ENCODE peak calls at places on chromosomes 13 and 19, in five cellular contexts. T, E, S, Q and W are unnamed samples.

GRCh38 chr13:92260363-92260762 is 861.9 kb downstream of the GPC5 start:
- DNase-seq in Q (no peak), S (no peak), T (no peak), E (no peak), W (no peak)

GRCh38 chr19:46818812-46819211 is 30.4 kb upstream of the SLC1A5 start:
- DNase-seq in E (peak; percentile 43), S (no peak), T (peak; percentile 33), Q (no peak), W (no peak)

GRCh38 chr19:12331211-12331941 is 2.1 kb downstream of the ZNF563 start:
- DNase-seq in E (no peak), Q (no peak), T (no peak), S (no peak), W (no peak)

GRCh38 chr13:39605677-39606320 is 2.8 kb upstream of the LHFPL6 start:
- DNase-seq in T (no peak), Q (no peak), S (no peak), E (no peak), W (no peak)

GRCh38 chr13:39498471-39499114 is 104.4 kb downstream of the LHFPL6 start:
- DNase-seq in E (peak; percentile 31), T (no peak), S (peak; percentile 32), Q (no peak), W (no peak)

GRCh38 chr19:58054792-58055482 is 4.1 kb upstream of the ZNF135 start:
- DNase-seq in E (peak; percentile 74), Q (no peak), S (no peak), T (peak; percentile 2), W (no peak)

GRCh38 chr19:50158577-50158976 is 4.5 kb downstream of the IZUMO2 start:
- DNase-seq in E (no peak), T (no peak), S (no peak), Q (no peak), W (no peak)

GRCh38 chr19:45087531-45087930 is 5.4 kb upstream of the PPP1R37 start:
- DNase-seq in T (no peak), S (no peak), E (no peak), Q (no peak), W (no peak)

GRCh38 chr13:22757530-22758120 is 423.2 kb upstream of the SGCG start:
- DNase-seq in S (no peak), Q (no peak), E (no peak), T (peak; percentile 7), W (peak; percentile 5)

GRCh38 chr19:33171222-33171795 is 22.8 kb upstream of the LRP3 start:
- DNase-seq in S (no peak), T (no peak), E (no peak), Q (no peak), W (no peak)

GRCh38 chr13:44471686-44472085 is 98.1 kb downstream of the SERP2 start:
- DNase-seq in Q (no peak), S (no peak), E (no peak), T (peak; percentile 58), W (peak; percentile 64)

GRCh38 chr13:114002771-114003321 is 29.0 kb upstream of the C13orf46 start:
- DNase-seq in T (no peak), Q (no peak), E (no peak), S (no peak), W (no peak)

GRCh38 chr13:44393391-44393790 is 19.8 kb downstream of the SERP2 start:
- DNase-seq in S (no peak), T (no peak), Q (no peak), E (no peak), W (no peak)

GRCh38 chr13:95451656-95452055 is 100.9 kb upstream of the CLDN10 start:
- DNase-seq in E (no peak), S (no peak), T (no peak), Q (no peak), W (no peak)

GRCh38 chr19:958967-959685 is 25.0 kb upstream of the WDR18 start:
- DNase-seq in S (no peak), Q (no peak), E (no peak), T (peak; percentile 67), W (peak; percentile 85)
- H3K18ac ChIP-seq in S (peak overlapping the region; percentile 92), Q (no peak overlapping the region), E (no peak overlapping the region), T (no peak overlapping the region), W (peak overlapping the region; percentile 58)

DNA sequence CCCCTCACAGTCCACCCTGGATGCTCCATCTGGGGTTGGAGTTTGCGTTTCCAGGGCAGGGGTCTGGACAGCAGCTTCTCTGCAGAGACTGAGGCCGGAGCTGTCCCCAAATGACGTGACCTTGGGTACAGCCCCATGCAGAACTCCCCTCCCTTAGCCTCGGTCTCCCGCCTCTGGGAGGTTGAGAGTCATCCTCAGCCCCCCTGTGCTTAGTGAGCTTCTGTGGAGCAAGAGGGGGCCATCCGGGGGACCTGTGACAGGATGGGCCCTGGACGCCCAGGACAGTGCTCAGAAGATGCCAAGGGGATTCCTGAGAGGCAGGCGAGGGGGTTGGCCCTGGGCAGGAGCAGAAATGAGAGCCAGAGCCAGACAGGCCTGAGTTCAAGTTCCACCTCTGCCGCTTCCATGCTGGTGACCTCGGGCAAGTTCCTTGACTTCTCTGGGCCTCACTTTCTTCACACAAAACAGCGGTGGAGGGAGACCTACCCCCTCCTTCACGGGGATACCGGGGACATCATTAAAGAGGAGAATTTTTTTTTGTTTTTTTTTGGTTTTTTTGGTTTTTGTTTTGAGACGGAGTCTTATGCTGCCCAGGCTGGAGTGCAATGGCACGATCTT is 20.3 kb downstream of the SMIM24 start:
- DNase-seq in Q (no peak), E (no peak), T (no peak), S (no peak), W (no peak)
- H3K18ac ChIP-seq in Q (no peak overlapping the region), E (no peak overlapping the region), T (no peak overlapping the region), S (no peak overlapping the region), W (peak overlapping the region; percentile 40)

GRCh38 chr13:97242755-97243497 is 20.8 kb downstream of the MBNL2 start:
- DNase-seq in E (no peak), T (no peak), Q (no peak), S (no peak), W (no peak)
- H3K18ac ChIP-seq in E (no peak overlapping the region), T (no peak overlapping the region), Q (no peak overlapping the region), S (no peak overlapping the region), W (no peak overlapping the region)

DNA sequence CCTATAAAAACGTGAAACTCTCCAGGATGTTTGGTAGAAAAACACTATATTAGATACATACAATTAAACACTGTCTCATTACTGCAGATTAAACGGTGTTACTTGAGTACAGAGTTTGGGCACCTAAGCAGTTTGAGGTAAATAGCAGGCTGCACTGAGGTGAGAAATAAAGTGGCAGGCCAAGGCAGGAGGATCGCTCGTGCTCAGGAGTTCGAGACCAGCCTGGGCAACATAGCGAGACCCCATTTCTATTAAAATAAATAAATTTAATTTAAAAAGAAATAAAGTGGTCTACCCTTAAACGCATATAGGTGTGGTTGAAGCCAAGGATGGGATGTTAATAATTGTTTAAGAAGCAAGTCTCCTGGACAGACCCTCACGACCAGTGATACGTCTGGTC is 1.2 kb downstream of the PSPC1 start:
- DNase-seq in E (no peak), Q (no peak), T (no peak), S (no peak), W (peak; percentile 9)
- H3K18ac ChIP-seq in E (peak overlapping the region; percentile 85), Q (no peak overlapping the region), T (no peak overlapping the region), S (no peak overlapping the region), W (peak overlapping the region; percentile 50)